ENCODE peak calls at places on chromosomes 2 and 18, in six cellular contexts. C, L, S, Q, G and T are unnamed samples.

GRCh38 chr18:71665131-71665530 is 879.0 kb downstream of the CBLN2 start:
- DNase-seq in C (no peak), L (no peak), S (no peak), Q (no peak), G (no peak), T (no peak)

GRCh38 chr18:58076052-58076451 is 32.0 kb downstream of the NEDD4L start:
- DNase-seq in C (no peak), L (no peak), S (no peak), Q (no peak), G (no peak), T (no peak)

GRCh38 chr2:43223412-43224040 is 2.9 kb downstream of the ZFP36L2 start:
- DNase-seq in C (no peak), L (no peak), S (no peak), Q (no peak), G (no peak), T (no peak)

GRCh38 chr2:236678307-236678975 is 108.8 kb downstream of the ACKR3 start:
- DNase-seq in C (no peak), L (no peak), S (peak; percentile 62), Q (no peak), G (no peak), T (no peak)

GRCh38 chr2:74553892-74554820 is at the start of the genes DOK1 and LOXL3:
- DNase-seq in C (peak; percentile 85), L (peak; percentile 93), S (peak; percentile 91), Q (no peak), G (peak; percentile 75), T (peak; percentile 88)

GRCh38 chr2:71672011-71672639 is 218.8 kb downstream of the DYSF start:
- DNase-seq in C (peak; percentile 62), L (no peak), S (peak; percentile 46), Q (no peak), G (no peak), T (peak; percentile 44)

GRCh38 chr18:34818069-34818468 is 108.0 kb downstream of the DTNA start:
- DNase-seq in C (no peak), L (no peak), S (no peak), Q (peak; percentile 40), G (no peak), T (no peak)

GRCh38 chr2:239824051-239824694 is 201.0 kb downstream of the NDUFA10 start:
- DNase-seq in C (peak; percentile 65), L (no peak), S (peak; percentile 45), Q (no peak), G (peak; percentile 45), T (peak; percentile 32)

GRCh38 chr18:59202258-59202820 is 17.6 kb upstream of the GRP start:
- DNase-seq in C (no peak), L (no peak), S (no peak), Q (no peak), G (no peak), T (no peak)

GRCh38 chr18:79586436-79587297 is 92.9 kb upstream of the CTDP1 start:
- DNase-seq in C (peak; percentile 4), L (no peak), S (peak; percentile 66), Q (no peak), G (no peak), T (no peak)

GRCh38 chr2:201413143-201413542 is 38.1 kb downstream of the TRAK2 start:
- DNase-seq in C (no peak), L (no peak), S (no peak), Q (no peak), G (no peak), T (no peak)

GRCh38 chr2:201415149-201415548 is 36.1 kb downstream of the TRAK2 start:
- DNase-seq in C (no peak), L (no peak), S (no peak), Q (no peak), G (no peak), T (no peak)

GRCh38 chr2:201414099-201415023 is 36.9 kb downstream of the TRAK2 start:
- DNase-seq in C (no peak), L (peak; percentile 31), S (no peak), Q (no peak), G (no peak), T (no peak)

GRCh38 chr2:201411421-201411820 is 39.8 kb downstream of the TRAK2 start:
- DNase-seq in C (no peak), L (no peak), S (no peak), Q (no peak), G (no peak), T (no peak)

GRCh38 chr2:201413552-201413951 is 37.7 kb downstream of the TRAK2 start:
- DNase-seq in C (no peak), L (no peak), S (no peak), Q (no peak), G (no peak), T (no peak)
- TF ChIP-seq CTCF in C (no peak), L (no peak), S (no peak), Q (no peak), G (no peak), T (no peak)

DNA sequence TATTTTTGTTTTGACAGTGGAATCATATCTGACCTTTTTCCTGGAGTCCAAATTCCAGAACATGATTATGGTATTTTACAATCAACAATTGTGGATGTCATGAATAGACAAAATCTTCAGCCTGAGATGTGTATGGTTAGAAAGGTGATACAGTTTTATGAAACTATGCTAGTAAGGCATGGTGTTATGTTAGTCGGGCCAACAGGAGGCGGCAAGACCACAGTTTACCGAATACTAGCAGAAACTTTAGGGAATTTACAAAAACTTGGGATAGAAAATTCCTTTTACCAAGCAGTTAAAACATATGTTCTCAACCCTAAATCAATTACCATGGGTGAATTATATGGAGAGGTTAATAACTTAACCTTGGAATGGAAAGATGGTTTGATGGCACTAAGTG is 137.0 kb downstream of the DNAH6 start:
- DNase-seq in C (no peak), L (no peak), S (no peak), Q (no peak), G (no peak), T (no peak)
- TF ChIP-seq CTCF in C (no peak), L (no peak), S (no peak), Q (no peak), G (no peak), T (no peak)

GRCh38 chr18:27404855-27405254 is 219.7 kb upstream of the CHST9 start:
- DNase-seq in C (no peak), L (no peak), S (no peak), Q (no peak), G (no peak), T (no peak)

GRCh38 chr18:27394687-27395086 is 209.6 kb upstream of the CHST9 start:
- DNase-seq in C (no peak), L (no peak), S (no peak), Q (no peak), G (no peak), T (no peak)

DNA sequence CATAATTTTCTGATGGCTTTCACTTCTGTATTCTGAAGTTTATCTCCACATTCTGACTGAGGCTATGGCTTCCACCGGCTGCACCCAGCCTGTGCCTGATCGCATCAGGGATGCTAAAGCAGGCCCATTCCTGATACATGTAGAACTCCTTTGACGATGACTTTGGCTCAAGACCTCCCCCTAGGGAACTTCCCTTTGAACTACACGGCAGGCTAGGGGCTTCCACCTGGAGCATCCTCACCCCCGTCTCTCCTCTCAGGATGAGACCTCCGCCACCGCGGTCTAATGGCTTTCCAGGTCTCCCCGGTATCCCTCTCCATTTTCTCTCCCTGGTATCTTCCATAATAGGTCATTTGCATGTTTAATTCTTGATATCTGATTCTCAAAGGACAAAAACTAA is 214.9 kb upstream of the CHST9 start:
- DNase-seq in C (peak; percentile 77), L (no peak), S (no peak), Q (no peak), G (peak; percentile 29), T (peak; percentile 6)
- TF ChIP-seq CTCF in C (peak; percentile 56), L (no peak), S (no peak), Q (no peak), G (peak; percentile 38), T (peak; percentile 29)

DNA sequence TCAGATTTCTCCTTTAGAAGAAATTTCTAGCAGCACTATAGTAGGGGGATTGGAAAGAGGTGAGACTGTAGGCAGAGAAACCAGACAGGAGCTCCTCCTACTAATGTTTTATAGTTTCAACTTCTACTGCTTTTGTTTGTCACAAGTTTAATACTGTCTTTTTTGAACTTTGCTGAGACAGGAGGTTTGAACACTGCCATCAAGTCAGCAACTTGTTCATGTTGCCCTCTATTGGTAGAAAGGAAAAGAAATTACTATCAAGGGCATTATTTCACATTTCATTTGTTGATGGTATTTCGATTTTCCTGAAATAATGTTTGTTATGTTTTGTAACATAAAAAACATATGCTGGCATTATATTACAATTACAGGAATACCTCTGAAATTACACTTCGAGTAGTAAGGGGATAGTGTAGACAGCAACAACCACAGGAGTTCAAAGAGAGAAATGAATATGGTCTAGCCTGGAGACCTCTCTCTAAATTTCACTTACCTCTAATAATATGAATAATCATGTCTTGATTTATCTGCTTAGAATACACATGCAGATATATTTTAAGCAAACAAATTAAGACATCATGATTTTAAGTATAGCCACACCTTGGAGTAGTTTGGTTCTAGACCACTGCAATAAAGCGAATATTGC is 12.4 kb upstream of the CCDC88A start:
- DNase-seq in C (no peak), L (peak; percentile 57), S (no peak), Q (no peak), G (no peak), T (no peak)
- TF ChIP-seq CTCF in C (no peak), L (peak; percentile 24), S (peak; percentile 43), Q (peak; percentile 77), G (peak; percentile 32), T (peak; percentile 36)

GRCh38 chr18:43396266-43396665 is 119.0 kb upstream of the SYT4 start:
- DNase-seq in C (no peak), L (no peak), S (no peak), Q (no peak), G (peak; percentile 13), T (no peak)
- TF ChIP-seq CTCF in C (no peak), L (no peak), S (no peak), Q (peak; percentile 55), G (peak; percentile 43), T (peak; percentile 43)

GRCh38 chr2:171411791-171412483 is 21.9 kb downstream of the METTL8 start:
- DNase-seq in C (no peak), L (no peak), S (no peak), Q (no peak), G (no peak), T (no peak)

GRCh38 chr2:171419333-171419732 is 14.5 kb downstream of the METTL8 start:
- DNase-seq in C (no peak), L (no peak), S (no peak), Q (no peak), G (no peak), T (no peak)

GRCh38 chr2:171420728-171421563 is 12.8 kb downstream of the METTL8 start:
- DNase-seq in C (no peak), L (no peak), S (no peak), Q (no peak), G (no peak), T (no peak)

GRCh38 chr2:171412571-171412970 is 21.2 kb downstream of the METTL8 start:
- DNase-seq in C (no peak), L (no peak), S (no peak), Q (no peak), G (no peak), T (no peak)

GRCh38 chr2:171416009-171416926 is 17.5 kb downstream of the METTL8 start:
- DNase-seq in C (peak; percentile 88), L (peak; percentile 60), S (peak; percentile 78), Q (peak; percentile 89), G (peak; percentile 83), T (peak; percentile 78)
- TF ChIP-seq CTCF in C (peak; percentile 61), L (peak; percentile 60), S (peak; percentile 56), Q (peak; percentile 84), G (peak; percentile 51), T (peak; percentile 78)

GRCh38 chr2:9138507-9139085 is 68.0 kb upstream of the ASAP2 start:
- DNase-seq in C (peak; percentile 76), L (peak; percentile 42), S (no peak), Q (no peak), G (peak; percentile 63), T (peak; percentile 63)
- TF ChIP-seq CTCF in C (no peak), L (peak; percentile 23), S (no peak), Q (no peak), G (peak; percentile 46), T (peak; percentile 52)

GRCh38 chr2:148542614-148543013 is 101.9 kb upstream of the EPC2 start:
- DNase-seq in C (no peak), L (no peak), S (no peak), Q (no peak), G (no peak), T (no peak)
- TF ChIP-seq CTCF in C (no peak), L (no peak), S (no peak), Q (no peak), G (no peak), T (no peak)